ENCODE peak calls at places on chromosomes 7 and 10, in five cellular contexts. One of them, this sample, is unnamed.

GRCh38 chr10:72764151-72764550 is 72.2 kb downstream of the MCU start:
- DNase-seq in HepG2: peak
- DNase-seq in K562: no peak
- DNase-seq in HCT116: no peak
- DNase-seq in H1: no peak
- DNase-seq in this sample: no peak

GRCh38 chr7:33645096-33645495 is 260.2 kb upstream of the BMPER start:
- DNase-seq in HepG2: no peak
- DNase-seq in K562: no peak
- DNase-seq in HCT116: no peak
- DNase-seq in H1: no peak
- DNase-seq in this sample: no peak

GRCh38 chr7:151060416-151061234 is 1.2 kb downstream of the SLC4A2 start:
- DNase-seq in HepG2: peak
- DNase-seq in K562: peak
- DNase-seq in HCT116: no peak
- DNase-seq in H1: no peak
- DNase-seq in this sample: no peak

GRCh38 chr7:151704969-151705743 is 171.8 kb downstream of the PRKAG2 start:
- DNase-seq in HepG2: no peak
- DNase-seq in K562: peak
- DNase-seq in HCT116: no peak
- DNase-seq in H1: no peak
- DNase-seq in this sample: no peak

GRCh38 chr10:80713398-80713928 is 175.8 kb downstream of the SH2D4B start:
- DNase-seq in HepG2: no peak
- DNase-seq in K562: no peak
- DNase-seq in HCT116: no peak
- DNase-seq in H1: no peak
- DNase-seq in this sample: no peak

GRCh38 chr7:105674200-105675030 is 93.1 kb upstream of the EFCAB10 start:
- DNase-seq in HepG2: no peak
- DNase-seq in K562: no peak
- DNase-seq in HCT116: no peak
- DNase-seq in H1: no peak
- DNase-seq in this sample: no peak

GRCh38 chr10:132146271-132146671 is 40.5 kb upstream of the DPYSL4 start:
- DNase-seq in HepG2: no peak
- DNase-seq in K562: no peak
- DNase-seq in HCT116: no peak
- DNase-seq in H1: no peak
- DNase-seq in this sample: no peak

GRCh38 chr7:98575878-98576277 is 41.2 kb upstream of the NPTX2 start:
- DNase-seq in HepG2: no peak
- DNase-seq in K562: no peak
- DNase-seq in HCT116: no peak
- DNase-seq in H1: no peak
- DNase-seq in this sample: no peak

GRCh38 chr7:108246227-108246837 is 116.2 kb upstream of the LAMB4 start:
- DNase-seq in HepG2: peak
- DNase-seq in K562: peak
- DNase-seq in HCT116: peak
- DNase-seq in H1: no peak
- DNase-seq in this sample: peak

GRCh38 chr7:81810448-81811155 is 40.8 kb upstream of the HGF start:
- DNase-seq in HepG2: no peak
- DNase-seq in K562: no peak
- DNase-seq in HCT116: no peak
- DNase-seq in H1: no peak
- DNase-seq in this sample: no peak

GRCh38 chr7:17710312-17710711 is 230.0 kb downstream of the SNX13 start:
- DNase-seq in HepG2: no peak
- DNase-seq in K562: no peak
- DNase-seq in HCT116: no peak
- DNase-seq in H1: no peak
- DNase-seq in this sample: no peak

GRCh38 chr10:104255244-104255981 is 721 bp downstream of the GSTO1 start:
- DNase-seq in HepG2: peak
- DNase-seq in K562: no peak
- DNase-seq in HCT116: no peak
- DNase-seq in H1: no peak
- DNase-seq in this sample: no peak

GRCh38 chr7:85931919-85932318 is 711.8 kb upstream of the GRM3 start:
- DNase-seq in HepG2: no peak
- DNase-seq in K562: no peak
- DNase-seq in HCT116: no peak
- DNase-seq in H1: no peak
- DNase-seq in this sample: no peak

GRCh38 chr7:85924062-85924461 is 719.6 kb upstream of the GRM3 start:
- DNase-seq in HepG2: peak
- DNase-seq in K562: no peak
- DNase-seq in HCT116: no peak
- DNase-seq in H1: no peak
- DNase-seq in this sample: no peak

GRCh38 chr7:85928500-85928899 is 715.2 kb upstream of the GRM3 start:
- DNase-seq in HepG2: no peak
- DNase-seq in K562: no peak
- DNase-seq in HCT116: no peak
- DNase-seq in H1: no peak
- DNase-seq in this sample: no peak

GRCh38 chr7:85927226-85927625 is 716.5 kb upstream of the GRM3 start:
- DNase-seq in HepG2: no peak
- DNase-seq in K562: no peak
- DNase-seq in HCT116: no peak
- DNase-seq in H1: no peak
- DNase-seq in this sample: no peak
- TF ChIP-seq SRF in HepG2: no peak
- TF ChIP-seq SRF in K562: no peak
- TF ChIP-seq SRF in HCT116: no peak
- TF ChIP-seq SRF in H1: no peak
- TF ChIP-seq SRF in this sample: no peak

DNA sequence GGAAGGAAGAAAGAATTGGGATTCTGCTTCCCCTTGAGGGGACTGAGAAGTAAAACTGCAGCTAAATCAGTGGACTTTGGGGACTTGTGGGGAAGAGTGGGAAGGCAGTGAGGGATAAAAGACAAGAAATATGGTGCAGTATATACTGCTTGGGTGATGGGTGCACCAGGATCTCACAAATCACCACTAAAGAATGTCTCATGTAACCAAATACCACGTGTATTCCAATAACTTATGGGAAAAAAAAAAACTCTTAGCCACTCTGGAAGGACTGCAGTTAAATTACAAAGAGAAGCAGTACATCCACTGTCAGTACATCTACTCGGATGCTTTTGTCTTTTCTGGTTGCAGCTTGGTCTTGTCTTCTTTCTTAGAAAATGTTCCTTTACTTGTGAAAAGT is 27.4 kb upstream of the GOT1 start:
- DNase-seq in HepG2: no peak
- DNase-seq in K562: no peak
- DNase-seq in HCT116: no peak
- DNase-seq in H1: no peak
- DNase-seq in this sample: no peak
- TF ChIP-seq SRF in HepG2: no peak
- TF ChIP-seq SRF in K562: no peak
- TF ChIP-seq SRF in HCT116: no peak
- TF ChIP-seq SRF in H1: no peak
- TF ChIP-seq SRF in this sample: no peak

DNA sequence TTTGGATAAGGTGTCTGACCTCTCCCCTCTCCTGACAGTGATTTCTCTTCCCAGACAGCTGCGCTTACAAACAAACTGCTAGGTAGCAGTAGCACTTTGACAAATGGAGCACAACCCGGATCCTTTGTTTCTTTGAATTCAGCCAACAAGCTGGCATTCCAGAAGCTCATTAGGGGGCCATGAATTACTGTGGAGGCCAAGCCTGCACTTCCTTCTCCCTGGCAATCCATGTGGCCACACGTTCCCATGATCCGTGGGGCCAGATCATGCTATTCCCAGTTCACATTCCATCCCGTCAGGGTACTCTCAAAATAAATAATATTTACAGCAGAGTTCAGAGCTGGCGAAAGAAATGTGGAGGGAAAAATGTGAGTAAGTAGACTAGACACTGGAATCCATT is 172.4 kb downstream of the PRPF18 start:
- DNase-seq in HepG2: no peak
- DNase-seq in K562: no peak
- DNase-seq in HCT116: no peak
- DNase-seq in H1: no peak
- DNase-seq in this sample: no peak
- TF ChIP-seq SRF in HepG2: no peak
- TF ChIP-seq SRF in K562: no peak
- TF ChIP-seq SRF in HCT116: no peak
- TF ChIP-seq SRF in H1: no peak
- TF ChIP-seq SRF in this sample: no peak

DNA sequence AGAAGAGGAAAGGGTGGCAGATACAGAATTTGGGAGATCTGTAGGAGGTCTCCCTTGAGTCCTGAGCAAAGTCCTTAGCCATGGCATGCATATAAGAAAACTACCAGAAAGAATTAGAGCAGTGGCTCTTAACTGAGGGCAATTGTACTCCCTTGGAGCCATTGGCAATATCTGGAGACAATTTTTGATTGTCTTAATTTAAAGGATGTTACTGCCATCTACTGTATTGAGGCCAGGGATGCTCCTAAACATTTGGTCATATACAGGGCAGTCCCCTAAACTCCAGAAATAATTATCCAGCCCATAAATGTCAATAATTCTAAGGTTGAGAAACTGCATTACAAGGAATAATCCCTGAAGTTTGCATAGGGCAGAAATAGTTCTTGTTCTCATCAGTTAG is 136.4 kb upstream of the ODAD2 start:
- DNase-seq in HepG2: no peak
- DNase-seq in K562: no peak
- DNase-seq in HCT116: no peak
- DNase-seq in H1: no peak
- DNase-seq in this sample: no peak
- TF ChIP-seq SRF in HepG2: no peak
- TF ChIP-seq SRF in K562: no peak
- TF ChIP-seq SRF in HCT116: no peak
- TF ChIP-seq SRF in H1: no peak
- TF ChIP-seq SRF in this sample: no peak

DNA sequence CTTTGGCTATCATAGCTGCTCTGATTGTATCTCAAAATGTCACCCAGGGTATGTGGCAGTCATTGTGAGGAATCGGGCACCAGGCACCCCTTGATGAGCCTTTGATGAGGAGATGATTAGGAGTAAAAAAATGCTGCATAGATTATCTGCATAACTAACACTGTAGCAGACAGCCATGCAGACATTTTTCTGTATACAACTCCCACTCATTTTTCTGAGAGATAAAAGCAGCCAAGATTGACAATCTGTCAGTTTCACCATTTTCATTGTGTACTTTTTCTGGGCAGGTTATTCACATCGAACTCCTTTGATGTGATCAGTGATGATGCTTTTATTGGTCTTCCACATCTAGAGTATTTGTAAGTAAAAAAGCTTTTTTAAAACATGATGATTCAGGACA is 19.4 kb downstream of the LGI1 start:
- DNase-seq in HepG2: no peak
- DNase-seq in K562: no peak
- DNase-seq in HCT116: no peak
- DNase-seq in H1: no peak
- DNase-seq in this sample: no peak
- TF ChIP-seq SRF in HepG2: no peak
- TF ChIP-seq SRF in K562: no peak
- TF ChIP-seq SRF in HCT116: no peak
- TF ChIP-seq SRF in H1: no peak
- TF ChIP-seq SRF in this sample: no peak

GRCh38 chr10:69657866-69658265 is 27.8 kb downstream of the FAM241B start:
- DNase-seq in HepG2: no peak
- DNase-seq in K562: no peak
- DNase-seq in HCT116: no peak
- DNase-seq in H1: no peak
- DNase-seq in this sample: no peak
- TF ChIP-seq SRF in HepG2: no peak
- TF ChIP-seq SRF in K562: no peak
- TF ChIP-seq SRF in HCT116: no peak
- TF ChIP-seq SRF in H1: no peak
- TF ChIP-seq SRF in this sample: no peak

This sample was measured in GM12878.